ENCODE peak calls at places on chromosomes 4 and X, in seven cellular contexts. G is H7, W is SK-N-SH, M is BE2C, B is tibial nerve, X is neuronal stem cell, R is upper lobe of right lung. Y is an unnamed sample.

GRCh38 chrX:153592966-153593688 is 5.8 kb downstream of the CCNQ start:
- DNase-seq in G (no peak), B (no peak), R (no peak), M (peak; percentile 42), X (no peak), W (peak; percentile 83), Y (no peak)

GRCh38 chrX:18129694-18130093 is 91.0 kb downstream of the BEND2 start:
- DNase-seq in W (no peak), X (no peak), B (no peak), G (no peak), M (no peak), R (no peak), Y (no peak)

GRCh38 chr4:6740347-6740746 is 24.4 kb downstream of the BLOC1S4 start:
- DNase-seq in G (peak; percentile 6), B (no peak), X (no peak), M (no peak), R (peak; percentile 25), W (peak; percentile 2), Y (no peak)

GRCh38 chrX:9907645-9908387 is 59.3 kb upstream of the CLDN34 start:
- DNase-seq in B (no peak), M (no peak), X (no peak), G (no peak), W (no peak), R (no peak), Y (no peak)

GRCh38 chr4:112951362-112951962 is 98.0 kb upstream of the ANK2 start:
- DNase-seq in W (peak; percentile 36), X (no peak), B (no peak), M (no peak), G (peak; percentile 16), R (no peak), Y (peak; percentile 27)

GRCh38 chr4:1462009-1462767 is 55.9 kb upstream of the NKX1-1 start:
- DNase-seq in X (no peak), W (peak; percentile 30), G (peak; percentile 83), B (no peak), R (peak; percentile 52), M (no peak), Y (no peak)

GRCh38 chr4:118682928-118683327 is 2.3 kb upstream of the METTL14 start:
- DNase-seq in B (no peak), M (peak; percentile 46), R (no peak), W (peak; percentile 49), G (peak; percentile 28), X (no peak), Y (peak; percentile 34)

GRCh38 chr4:2722033-2722432 is 34.1 kb downstream of the TNIP2 start:
- DNase-seq in R (no peak), M (no peak), B (no peak), W (no peak), X (no peak), G (no peak), Y (no peak)

GRCh38 chr4:20652226-20652836 is 47.9 kb upstream of the PACRGL start:
- DNase-seq in X (no peak), W (no peak), R (no peak), M (no peak), B (no peak), G (no peak), Y (peak; percentile 59)

GRCh38 chr4:8404791-8405515 is 35.6 kb downstream of the ACOX3 start:
- DNase-seq in W (no peak), M (no peak), X (no peak), B (no peak), R (peak; percentile 46), G (no peak), Y (no peak)
- H3K27me3 ChIP-seq in W (no peaks in the 10 kb centered on the region), M (no peaks in the 10 kb centered on the region), X (no peaks in the 10 kb centered on the region), B (no peaks in the 10 kb centered on the region), R (no peaks in the 10 kb centered on the region), G (no peaks in the 10 kb centered on the region), Y (no peaks in the 10 kb centered on the region)

GRCh38 chr4:70754990-70755688 is 33.4 kb downstream of the RUFY3 start:
- DNase-seq in B (no peak), W (no peak), M (no peak), X (no peak), R (no peak), G (no peak), Y (no peak)
- H3K4me3 ChIP-seq in B (no peak overlapping the region), W (no peak overlapping the region), M (no peak overlapping the region), X (no peak overlapping the region), R (no peak overlapping the region), G (no peak overlapping the region), Y (no peak overlapping the region)

GRCh38 chr4:54109226-54110018 is 9.5 kb downstream of the GSX2 start:
- DNase-seq in R (no peak), W (no peak), B (no peak), G (peak; percentile 72), M (no peak), X (no peak), Y (peak; percentile 73)

GRCh38 chr4:54107951-54108740 is 8.2 kb downstream of the GSX2 start:
- DNase-seq in M (no peak), R (no peak), B (no peak), W (no peak), X (no peak), G (peak; percentile 56), Y (no peak)

GRCh38 chr4:54104907-54105306 is 4.9 kb downstream of the GSX2 start:
- DNase-seq in B (no peak), X (no peak), R (no peak), W (no peak), M (no peak), G (no peak), Y (no peak)

DNA sequence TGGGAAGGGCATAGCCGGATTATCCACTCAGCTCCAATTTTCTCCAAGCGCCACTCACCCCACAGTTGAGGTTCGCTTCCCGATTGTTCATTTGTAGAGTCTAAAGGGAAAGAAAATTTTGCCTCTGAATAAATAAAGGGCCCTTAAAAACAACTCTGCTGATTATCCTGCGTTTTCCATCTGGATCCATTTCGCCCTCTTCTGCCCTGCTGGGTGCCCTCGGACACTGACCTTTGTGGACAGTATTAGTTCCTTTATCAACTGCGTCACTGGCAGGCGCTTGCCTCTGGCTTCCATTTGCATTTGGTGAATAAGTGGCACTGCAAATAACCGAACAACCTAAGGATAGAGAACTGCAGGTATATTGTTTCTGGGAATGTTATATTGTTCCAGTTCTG is 10.1 kb downstream of the GSX2 start:
- DNase-seq in B (no peak), W (no peak), X (no peak), R (no peak), G (no peak), M (no peak), Y (no peak)
- H3K27me3 ChIP-seq in B (no peaks in the 10 kb centered on the region), W (no peaks in the 10 kb centered on the region), X (peaks cover 79% of the 10 kb centered on the region), R (peaks cover 81% of the 10 kb centered on the region), G (peaks cover 56% of the 10 kb centered on the region), M (no peaks in the 10 kb centered on the region), Y (no peaks in the 10 kb centered on the region)

DNA sequence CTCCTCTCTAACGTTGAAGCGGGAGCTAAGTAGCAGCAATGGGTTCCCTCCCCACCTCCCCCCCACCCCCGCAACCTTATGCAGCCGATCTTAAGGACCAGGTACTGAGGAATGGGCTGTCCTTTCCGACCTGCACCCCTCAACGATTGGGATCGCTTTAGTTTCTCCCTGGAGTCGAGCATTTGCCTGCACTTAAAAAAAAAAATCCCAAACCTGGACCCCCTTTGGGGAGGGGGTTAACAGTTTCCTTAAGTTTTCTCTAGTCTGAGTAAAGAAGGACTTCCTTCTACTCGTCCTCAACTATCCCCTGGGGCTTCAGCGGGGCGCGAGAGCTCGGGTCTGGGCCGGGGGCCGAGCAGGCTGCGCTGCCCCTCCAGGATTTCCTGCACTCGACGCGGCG is 25.7 kb upstream of the BCORL1 start:
- DNase-seq in R (no peak), B (no peak), G (no peak), X (no peak), M (no peak), W (no peak), Y (no peak)
- H3K4me3 ChIP-seq in R (peak overlapping the region; percentile 48), B (peak overlapping the region; percentile 37), G (peak overlapping the region; percentile 49), X (peak overlapping the region; percentile 68), M (peak overlapping the region; percentile 36), W (peak overlapping the region; percentile 42), Y (peak overlapping the region; percentile 32)

GRCh38 chr4:177227636-177228035 is 82.0 kb upstream of the NEIL3 start:
- DNase-seq in B (no peak), X (no peak), M (no peak), W (no peak), G (no peak), R (no peak), Y (no peak)

GRCh38 chr4:177222776-177223175 is 86.9 kb upstream of the NEIL3 start:
- DNase-seq in X (no peak), G (no peak), R (no peak), W (no peak), M (no peak), B (no peak), Y (no peak)

GRCh38 chr4:177229331-177229730 is 80.3 kb upstream of the NEIL3 start:
- DNase-seq in M (no peak), G (peak; percentile 15), W (no peak), X (no peak), R (no peak), B (no peak), Y (no peak)

GRCh38 chr4:177228599-177228998 is 81.1 kb upstream of the NEIL3 start:
- DNase-seq in M (no peak), W (no peak), X (no peak), G (no peak), R (no peak), B (no peak), Y (no peak)

GRCh38 chr4:177225605-177226004 is 84.1 kb upstream of the NEIL3 start:
- DNase-seq in R (no peak), G (no peak), B (no peak), W (no peak), X (no peak), M (no peak), Y (no peak)
- H3K27me3 ChIP-seq in R (no peaks in the 10 kb centered on the region), G (no peaks in the 10 kb centered on the region), B (no peaks in the 10 kb centered on the region), W (no peaks in the 10 kb centered on the region), X (no peaks in the 10 kb centered on the region), M (no peaks in the 10 kb centered on the region), Y (no peaks in the 10 kb centered on the region)

GRCh38 chr4:176898791-176899190 is 106.1 kb upstream of the VEGFC start:
- DNase-seq in M (no peak), X (no peak), B (no peak), G (no peak), W (no peak), R (no peak), Y (no peak)

GRCh38 chr4:176906693-176907092 is 114.0 kb upstream of the VEGFC start:
- DNase-seq in W (no peak), R (no peak), B (no peak), M (no peak), G (no peak), X (no peak), Y (no peak)

GRCh38 chr4:176897226-176897625 is 104.5 kb upstream of the VEGFC start:
- DNase-seq in W (no peak), X (no peak), R (no peak), B (no peak), G (no peak), M (no peak), Y (no peak)

DNA sequence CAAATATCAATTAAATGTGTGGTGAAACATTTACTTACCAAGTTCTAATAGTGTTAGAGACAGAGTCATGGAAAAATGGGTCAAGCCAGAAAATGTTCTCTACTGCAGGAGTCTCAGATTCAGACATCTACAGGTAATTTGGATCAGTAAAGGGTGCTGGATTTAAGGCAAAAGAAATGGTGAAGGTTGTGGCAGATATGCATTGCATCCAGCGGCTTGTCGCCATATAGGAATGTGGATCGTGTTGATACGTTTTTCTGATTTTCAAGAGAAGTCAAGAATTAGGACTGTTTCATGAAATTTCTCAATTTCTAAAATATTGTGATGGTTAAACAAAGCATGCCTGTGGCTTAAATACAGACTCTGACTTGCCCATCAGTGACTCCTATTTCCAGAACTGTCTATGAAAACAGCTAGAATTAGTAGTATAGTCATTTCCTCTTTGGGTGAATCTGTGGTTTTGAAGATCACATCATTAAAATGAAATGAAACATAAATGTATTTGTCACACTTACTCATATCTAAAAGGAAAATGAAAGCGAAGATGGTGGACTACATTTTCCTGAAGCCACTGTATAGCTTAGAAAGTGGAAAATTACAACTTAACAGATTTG is 110.1 kb upstream of the VEGFC start:
- DNase-seq in W (no peak), G (no peak), B (no peak), R (no peak), M (no peak), X (no peak), Y (no peak)
- H3K4me3 ChIP-seq in W (no peak overlapping the region), G (no peak overlapping the region), B (no peak overlapping the region), R (no peak overlapping the region), M (no peak overlapping the region), X (no peak overlapping the region), Y (no peak overlapping the region)

Y was measured in HAP-1.